ENCODE peak calls at places on chromosome 20, in nine cellular contexts. N, H, W, U, G, K, E, A and M are unnamed samples.

GRCh38 chr20:38055294-38055693 is 21.7 kb downstream of the RPRD1B start:
- DNase-seq in W (no peak), E (no peak), A (no peak), H (no peak), K (no peak), G (no peak), N (no peak), U (no peak), M (no peak)

GRCh38 chr20:23090147-23090546 is 4.0 kb upstream of the CD93 start:
- DNase-seq in W (no peak), U (no peak), A (no peak), E (no peak), H (peak; percentile 37), N (no peak), K (no peak), G (no peak), M (no peak)

GRCh38 chr20:45011108-45011526 is 44.8 kb downstream of the STK4 start:
- DNase-seq in K (peak; percentile 20), E (peak; percentile 38), G (peak; percentile 49), W (peak; percentile 47), U (no peak), A (peak; percentile 36), H (peak; percentile 83), N (peak; percentile 57), M (no peak)

GRCh38 chr20:17684077-17684888 is 2.2 kb upstream of the RRBP1 start:
- DNase-seq in K (no peak), H (no peak), U (no peak), G (peak; percentile 96), N (no peak), A (no peak), W (no peak), E (no peak), M (no peak)

GRCh38 chr20:35260426-35260825 is 17.5 kb downstream of the MMP24OS start:
- DNase-seq in W (no peak), A (no peak), H (no peak), E (no peak), U (no peak), K (no peak), N (no peak), G (no peak), M (no peak)

GRCh38 chr20:17495826-17496225 is 35.4 kb downstream of the BFSP1 start:
- DNase-seq in G (no peak), A (no peak), N (no peak), H (no peak), U (no peak), W (no peak), K (no peak), E (no peak), M (no peak)

GRCh38 chr20:35171753-35172433 is at the start of gene PROCR:
- DNase-seq in N (peak; percentile 51), A (peak; percentile 92), U (no peak), K (peak; percentile 69), W (peak; percentile 96), E (peak; percentile 94), H (peak; percentile 87), G (no peak), M (peak; percentile 58)

GRCh38 chr20:24979036-24979960 is 13.3 kb downstream of the APMAP start:
- DNase-seq in A (no peak), H (no peak), U (no peak), G (no peak), N (no peak), W (no peak), E (no peak), K (no peak), M (no peak)

GRCh38 chr20:63858393-63859165 is 2.7 kb upstream of the ABHD16B start:
- DNase-seq in E (no peak), K (peak; percentile 59), W (no peak), H (peak; percentile 66), G (peak; percentile 79), A (no peak), U (no peak), N (peak; percentile 70), M (no peak)

GRCh38 chr20:45842169-45842812 is 8.7 kb downstream of the SNX21 start:
- DNase-seq in U (peak; percentile 33), W (no peak), K (no peak), N (no peak), H (no peak), A (no peak), E (no peak), G (no peak), M (no peak)

GRCh38 chr20:2663364-2663886 is 591 bp downstream of the IDH3B start:
- DNase-seq in U (no peak), E (no peak), H (no peak), W (no peak), K (peak; percentile 35), G (no peak), A (no peak), N (no peak), M (no peak)

GRCh38 chr20:36097331-36097730 is 57.2 kb upstream of the EPB41L1 start:
- DNase-seq in A (no peak), H (no peak), N (no peak), E (no peak), W (no peak), U (no peak), G (no peak), K (no peak), M (no peak)

GRCh38 chr20:41848180-41848579 is 230.0 kb upstream of the CHD6 start:
- DNase-seq in U (no peak), K (peak; percentile 24), N (no peak), H (peak; percentile 44), E (no peak), W (peak; percentile 5), G (peak; percentile 29), A (no peak), M (no peak)

GRCh38 chr20:10591956-10592521 is 81.8 kb downstream of the JAG1 start:
- DNase-seq in K (no peak), W (no peak), E (no peak), A (no peak), H (no peak), G (no peak), N (no peak), U (no peak), M (no peak)

GRCh38 chr20:5067877-5068276 is 51.9 kb downstream of the PCNA start:
- DNase-seq in W (no peak), A (no peak), K (no peak), U (no peak), H (no peak), N (no peak), E (no peak), G (no peak), M (no peak)

GRCh38 chr20:34922654-34923381 is 32.8 kb downstream of the GSS start:
- DNase-seq in H (no peak), W (peak; percentile 60), K (no peak), N (no peak), E (peak; percentile 45), A (no peak), U (no peak), G (peak; percentile 73), M (no peak)

GRCh38 chr20:8735674-8736073 is 333.2 kb upstream of the PLCB4 start:
- DNase-seq in U (no peak), E (no peak), W (no peak), G (no peak), N (no peak), H (no peak), K (no peak), A (no peak), M (no peak)
- H3K27ac ChIP-seq in U (no peak overlapping the region), E (no peak overlapping the region), W (no peak overlapping the region), G (no peak overlapping the region), N (no peak overlapping the region), H (no peak overlapping the region), K (no peak overlapping the region), A (no peak overlapping the region), M (no peak overlapping the region)

GRCh38 chr20:53138454-53139291 is 166.5 kb downstream of the TSHZ2 start:
- DNase-seq in N (no peak), E (no peak), K (no peak), U (peak; percentile 39), H (no peak), G (no peak), W (no peak), A (no peak), M (no peak)
- TF ChIP-seq REST in N (no peak), E (no peak), K (no peak), U (no peak), H (no peak), G (no peak), W (no peak), A (no peak), M (no peak)

GRCh38 chr20:60727425-60727824 is 524.6 kb upstream of the CDH4 start:
- DNase-seq in U (no peak), G (no peak), E (no peak), H (peak; percentile 35), A (no peak), W (no peak), K (no peak), N (no peak), M (no peak)
- H3K27ac ChIP-seq in U (no peak overlapping the region), G (no peak overlapping the region), E (no peak overlapping the region), H (no peak overlapping the region), A (no peak overlapping the region), W (no peak overlapping the region), K (no peak overlapping the region), N (no peak overlapping the region), M (no peak overlapping the region)

GRCh38 chr20:58099291-58099915 is 129.1 kb downstream of the ANKRD60 start:
- DNase-seq in W (no peak), G (no peak), A (no peak), H (no peak), N (no peak), K (no peak), U (no peak), E (no peak), M (no peak)

GRCh38 chr20:58094160-58094559 is 134.3 kb downstream of the ANKRD60 start:
- DNase-seq in E (no peak), H (no peak), K (no peak), G (no peak), N (no peak), A (no peak), W (no peak), U (no peak), M (no peak)

GRCh38 chr20:58094698-58095097 is 133.8 kb downstream of the ANKRD60 start:
- DNase-seq in H (no peak), E (no peak), G (no peak), N (no peak), A (no peak), K (no peak), U (no peak), W (no peak), M (no peak)

GRCh38 chr20:58097943-58098342 is 130.5 kb downstream of the ANKRD60 start:
- DNase-seq in N (no peak), G (peak; percentile 34), A (no peak), K (no peak), E (no peak), H (no peak), W (no peak), U (no peak), M (no peak)

DNA sequence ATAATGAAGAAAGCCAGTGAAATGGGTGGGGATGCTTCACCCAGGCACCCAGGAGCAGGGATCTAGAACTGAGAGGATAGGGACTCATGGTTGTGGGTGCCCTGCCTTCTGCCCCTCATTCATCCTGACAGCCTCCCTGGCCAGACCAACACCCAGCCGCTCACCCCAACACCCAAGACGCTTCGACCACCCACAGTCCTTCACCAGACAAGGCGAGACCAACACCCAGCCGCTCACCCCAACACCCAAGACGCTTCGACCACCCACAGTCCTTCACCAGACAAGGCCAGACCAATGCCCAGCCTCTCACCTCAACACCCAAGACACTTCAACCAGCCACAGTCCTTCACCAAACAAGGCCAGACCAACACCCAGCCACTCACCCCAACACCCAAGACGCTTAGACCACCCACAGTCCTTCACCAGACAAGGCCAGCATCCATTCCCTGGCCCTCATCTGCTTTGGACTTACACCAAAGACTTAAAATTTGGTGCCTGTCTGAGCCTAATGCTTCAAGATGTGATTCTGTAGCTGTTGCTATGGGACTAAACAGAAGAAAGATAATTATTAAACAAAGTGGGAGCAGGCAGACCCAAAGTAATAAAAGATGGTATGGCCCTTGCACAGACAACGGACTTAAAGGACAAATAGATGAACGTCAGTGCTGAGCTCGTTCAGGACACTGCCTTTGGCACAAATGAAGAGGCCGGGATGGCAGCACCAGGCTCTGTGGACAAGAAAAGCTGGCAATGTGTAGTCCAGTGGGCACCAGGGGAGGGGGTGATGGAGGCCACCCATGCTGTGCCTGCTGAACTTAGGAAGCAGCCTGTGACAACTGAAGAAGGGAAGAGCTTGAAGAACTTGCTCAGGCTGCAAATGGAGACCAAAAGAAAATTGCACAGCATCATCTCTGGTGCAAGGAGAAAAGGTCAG is 131.3 kb downstream of the ANKRD60 start:
- DNase-seq in G (no peak), N (no peak), A (no peak), E (no peak), W (no peak), U (no peak), H (no peak), K (no peak), M (no peak)
- TF ChIP-seq REST in G (no peak), N (no peak), A (no peak), E (no peak), W (no peak), U (no peak), H (no peak), K (no peak), M (no peak)